ENCODE peak calls at places on chromosomes 4 and X, in five cellular contexts. T, V, R, L and B are unnamed samples.

GRCh38 chrX:70979136-70979762 is 48.4 kb upstream of the SLC7A3 start:
- DNase-seq in T (no peak), R (peak), L (no peak), V (peak), B (no peak)

GRCh38 chr4:41095973-41096372 is 118.4 kb downstream of the APBB2 start:
- DNase-seq in R (peak), V (no peak), T (no peak), L (no peak), B (no peak)

GRCh38 chr4:140078366-140078765 is 75.6 kb downstream of the MAML3 start:
- DNase-seq in R (no peak), T (no peak), L (no peak), V (no peak), B (no peak)

GRCh38 chr4:120052840-120053239 is 13.8 kb downstream of the MAD2L1 start:
- DNase-seq in L (no peak), T (peak), V (no peak), R (peak), B (no peak)

GRCh38 chrX:105695451-105695850 is 126.9 kb upstream of the NRK start:
- DNase-seq in T (no peak), R (peak), L (no peak), V (no peak), B (no peak)

GRCh38 chr4:141652161-141652778 is 15.9 kb downstream of the IL15 start:
- DNase-seq in V (no peak), L (no peak), R (peak), T (no peak), B (no peak)

GRCh38 chr4:186473933-186474332 is 81.4 kb downstream of the MTNR1A start:
- DNase-seq in T (no peak), L (no peak), V (no peak), R (no peak), B (no peak)

GRCh38 chr4:143587703-143588102 is 74.2 kb downstream of the SMARCA5 start:
- DNase-seq in L (no peak), V (no peak), T (no peak), R (peak), B (no peak)

GRCh38 chr4:53105313-53105712 is 243.2 kb downstream of the RASL11B start:
- DNase-seq in V (no peak), R (no peak), L (no peak), T (no peak), B (no peak)

GRCh38 chr4:10006236-10006603 is 15.1 kb downstream of the SLC2A9 start:
- DNase-seq in L (no peak), V (no peak), T (no peak), R (peak), B (peak)

GRCh38 chr4:3387943-3388348 is 53.8 kb upstream of the HGFAC start:
- DNase-seq in T (peak), L (no peak), R (peak), V (no peak), B (peak)

GRCh38 chr4:142376204-142376603 is 469.9 kb downstream of the INPP4B start:
- DNase-seq in V (no peak), T (no peak), R (no peak), L (no peak), B (no peak)

GRCh38 chrX:2184089-2184488 is 316.7 kb downstream of the DHRSX start:
- DNase-seq in L (no peak), V (no peak), R (no peak), T (no peak), B (no peak)

GRCh38 chr4:52568351-52568750 is 90.8 kb downstream of the USP46 start:
- DNase-seq in V (no peak), R (no peak), T (no peak), L (no peak), B (no peak)

GRCh38 chrX:15882704-15883539 is 28.3 kb upstream of the AP1S2 start:
- DNase-seq in R (peak), T (no peak), L (no peak), V (no peak), B (no peak)

GRCh38 chr4:81688085-81688484 is 216.4 kb upstream of the RASGEF1B start:
- DNase-seq in L (no peak), R (peak), T (no peak), V (no peak), B (no peak)

GRCh38 chrX:4435905-4436304 is 722.5 kb upstream of the PRKX start:
- DNase-seq in V (no peak), L (no peak), R (no peak), T (no peak), B (no peak)

GRCh38 chr4:15898902-15899301 is 39.6 kb downstream of the FGFBP1 start:
- DNase-seq in T (no peak), V (no peak), R (no peak), L (no peak), B (no peak)

GRCh38 chr4:184932343-184932742 is 85.9 kb upstream of the HELT start:
- DNase-seq in R (no peak), V (no peak), L (no peak), T (no peak), B (no peak)

GRCh38 chr4:165385124-165385523 is 6.3 kb downstream of the CPE start:
- DNase-seq in L (no peak), V (no peak), R (no peak), T (no peak), B (no peak)

GRCh38 chrX:16462912-16463311 is 187.0 kb upstream of the S100G start:
- DNase-seq in R (peak), L (no peak), T (no peak), V (no peak), B (no peak)

GRCh38 chrX:152926279-152926678 is 28.4 kb downstream of the ZNF185 start:
- DNase-seq in T (peak), V (peak), L (peak), R (peak), B (peak)

GRCh38 chr4:86730310-86730709 is 118.9 kb downstream of the SLC10A6 start:
- DNase-seq in R (no peak), L (peak), V (no peak), T (no peak), B (no peak)

GRCh38 chr4:64713256-64713840 is 304.1 kb upstream of the TECRL start:
- DNase-seq in R (peak), V (no peak), L (no peak), T (no peak), B (no peak)

GRCh38 chr4:169024762-169025161 is 14.7 kb upstream of the CBR4 start:
- DNase-seq in L (no peak), V (no peak), R (peak), T (no peak), B (no peak)

GRCh38 chr4:185242749-185243533 is 33.5 kb downstream of the SNX25 start:
- DNase-seq in L (no peak), R (peak), T (no peak), V (no peak), B (no peak)

GRCh38 chr4:151905197-151905596 is 144.4 kb upstream of the GATB start:
- DNase-seq in R (no peak), V (no peak), T (no peak), L (no peak), B (no peak)

GRCh38 chr4:35556387-35556786 is 687.9 kb downstream of the ARAP2 start:
- DNase-seq in L (no peak), R (no peak), V (no peak), T (no peak), B (no peak)

GRCh38 chr4:153222790-153223417 is 18.7 kb downstream of the TRIM2 start:
- DNase-seq in L (peak), R (peak), V (peak), T (peak), B (peak)

GRCh38 chr4:109701566-109702399 is 1.5 kb downstream of the CASP6 start:
- DNase-seq in R (peak), T (no peak), L (no peak), V (peak), B (no peak)

GRCh38 chrX:148080593-148080992 is 99.5 kb downstream of the FMR1NB start:
- DNase-seq in V (no peak), R (no peak), T (no peak), L (no peak), B (no peak)

GRCh38 chr4:126144838-126145237 is 830.1 kb downstream of the FAT4 start:
- DNase-seq in T (no peak), V (no peak), R (no peak), L (no peak), B (no peak)

GRCh38 chrX:140508958-140509357 is 4.1 kb upstream of the SOX3 start:
- DNase-seq in T (no peak), R (no peak), V (no peak), L (no peak), B (no peak)